ENCODE peak calls at places on chromosomes 5 and 9, in eight cellular contexts. Q is heart right ventricle; P is cardiac muscle cell; H is astrocyte; O is transverse colon; X is CD8-positive, alpha-beta memory T cell; W is CD4-positive, alpha-beta memory T cell; D is left ventricle myocardium inferior. E is an unnamed sample.

GRCh38 chr9:127817881-127818434 is 15.3 kb downstream of the FPGS start:
- DNase-seq in Q (no peak), H (no peak), O (no peak), D (no peak), W (no peak), X (no peak), P (no peak), E (no peak)

GRCh38 chr9:34375901-34376595 is 650 bp downstream of the MYORG start:
- DNase-seq in W (peak; percentile 52), H (peak; percentile 15), Q (peak; percentile 55), P (no peak), O (peak; percentile 77), D (peak; percentile 56), X (peak; percentile 40), E (peak; percentile 29)

GRCh38 chr5:83077662-83078261 is 415 bp downstream of the XRCC4 start:
- DNase-seq in D (no peak), O (peak; percentile 14), X (no peak), W (no peak), P (peak; percentile 46), Q (no peak), H (peak; percentile 41), E (no peak)

GRCh38 chr5:72599519-72600400 is 92.5 kb upstream of the ZNF366 start:
- DNase-seq in X (no peak), O (no peak), W (no peak), Q (no peak), H (peak; percentile 80), D (no peak), P (peak; percentile 34), E (no peak)

GRCh38 chr9:88300556-88300955 is 87.7 kb upstream of the SPIN1 start:
- DNase-seq in Q (no peak), P (no peak), X (no peak), W (no peak), D (no peak), O (no peak), H (no peak), E (no peak)

GRCh38 chr5:97726106-97726505 is 543.1 kb upstream of the RIOK2 start:
- DNase-seq in X (no peak), W (no peak), D (no peak), Q (no peak), O (no peak), P (no peak), H (no peak), E (no peak)

GRCh38 chr9:126117631-126118030 is 209.0 kb upstream of the MVB12B start:
- DNase-seq in D (no peak), H (no peak), O (no peak), W (no peak), X (no peak), Q (no peak), P (no peak), E (no peak)

GRCh38 chr5:79183617-79184016 is 52.3 kb upstream of the JMY start:
- DNase-seq in P (no peak), W (no peak), X (no peak), H (no peak), Q (no peak), D (no peak), O (no peak), E (no peak)

GRCh38 chr5:80151890-80152289 is 104.0 kb downstream of the SERINC5 start:
- DNase-seq in Q (no peak), P (no peak), D (no peak), H (no peak), W (no peak), O (no peak), X (no peak), E (no peak)

GRCh38 chr5:169803077-169803981 is 166.3 kb downstream of the DOCK2 start:
- DNase-seq in Q (peak; percentile 50), O (peak; percentile 9), W (no peak), H (peak; percentile 100), D (peak; percentile 65), P (peak; percentile 99), X (no peak), E (no peak)

GRCh38 chr5:178651046-178651810 is 24.4 kb upstream of the CLK4 start:
- DNase-seq in O (no peak), W (no peak), P (peak; percentile 62), Q (no peak), X (no peak), D (no peak), H (peak; percentile 67), E (no peak)

GRCh38 chr5:158224200-158224599 is 365.3 kb upstream of the CLINT1 start:
- DNase-seq in X (no peak), D (no peak), W (no peak), H (no peak), P (no peak), Q (no peak), O (no peak), E (no peak)
- H3K9me3 ChIP-seq in X (no peaks in the 10 kb centered on the region), D (no peaks in the 10 kb centered on the region), W (no peaks in the 10 kb centered on the region), H (no peaks in the 10 kb centered on the region), P (no peaks in the 10 kb centered on the region), Q (no peaks in the 10 kb centered on the region), O (no peaks in the 10 kb centered on the region), E (no peaks in the 10 kb centered on the region)

DNA sequence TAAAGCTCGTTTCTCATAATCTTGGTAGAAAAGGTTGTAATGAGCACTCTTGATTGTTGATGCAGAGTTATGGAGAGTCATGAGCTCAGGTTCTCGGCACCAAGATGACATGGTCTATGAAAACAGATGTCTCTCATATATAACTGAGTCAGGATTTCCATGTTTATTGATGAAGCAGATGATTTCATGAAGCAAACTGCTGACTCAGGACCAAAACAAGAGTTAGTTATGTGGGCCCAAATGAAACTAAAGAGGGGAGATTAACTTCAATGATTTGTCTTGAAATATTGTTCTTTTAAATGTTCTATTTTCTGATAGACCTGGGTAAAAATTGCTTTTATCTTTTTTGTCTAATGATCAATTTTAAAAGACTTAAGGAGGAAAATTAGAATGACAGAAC is 258.6 kb upstream of the CTNND2 start:
- DNase-seq in P (no peak), D (no peak), W (no peak), X (no peak), H (no peak), Q (no peak), O (no peak), E (no peak)
- H3K9me3 ChIP-seq in P (no peaks in the 10 kb centered on the region), D (peaks cover 26% of the 10 kb centered on the region), W (no peaks in the 10 kb centered on the region), X (no peaks in the 10 kb centered on the region), H (no peaks in the 10 kb centered on the region), Q (peaks cover 14% of the 10 kb centered on the region), O (no peaks in the 10 kb centered on the region), E (no peaks in the 10 kb centered on the region)

DNA sequence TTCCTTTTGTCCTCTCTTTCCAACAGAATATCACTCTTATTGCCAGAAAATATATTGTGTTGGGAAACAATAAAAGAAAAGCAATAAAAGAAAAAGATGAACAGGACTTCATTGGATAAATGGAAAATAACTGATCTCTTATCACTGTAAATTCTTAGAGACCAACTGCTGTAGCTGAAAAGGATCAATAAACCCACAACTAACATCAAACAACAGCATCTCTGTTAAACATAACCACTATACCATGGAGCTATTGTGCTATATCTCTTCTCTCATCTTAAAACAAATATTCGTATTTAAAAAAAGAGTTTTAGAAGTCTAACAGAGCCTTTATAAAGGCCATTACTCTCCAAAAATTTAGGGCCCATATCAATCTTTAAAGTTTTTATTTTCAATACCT is 502.4 kb downstream of the TMEM232 start:
- DNase-seq in O (no peak), D (no peak), P (no peak), Q (no peak), H (no peak), W (no peak), X (no peak), E (no peak)
- H3K9me3 ChIP-seq in O (peaks cover 10% of the 10 kb centered on the region), D (peaks cover 93% of the 10 kb centered on the region), P (no peaks in the 10 kb centered on the region), Q (peaks cover 70% of the 10 kb centered on the region), H (no peaks in the 10 kb centered on the region), W (peaks cover 3% of the 10 kb centered on the region), X (no peaks in the 10 kb centered on the region), E (no peaks in the 10 kb centered on the region)

DNA sequence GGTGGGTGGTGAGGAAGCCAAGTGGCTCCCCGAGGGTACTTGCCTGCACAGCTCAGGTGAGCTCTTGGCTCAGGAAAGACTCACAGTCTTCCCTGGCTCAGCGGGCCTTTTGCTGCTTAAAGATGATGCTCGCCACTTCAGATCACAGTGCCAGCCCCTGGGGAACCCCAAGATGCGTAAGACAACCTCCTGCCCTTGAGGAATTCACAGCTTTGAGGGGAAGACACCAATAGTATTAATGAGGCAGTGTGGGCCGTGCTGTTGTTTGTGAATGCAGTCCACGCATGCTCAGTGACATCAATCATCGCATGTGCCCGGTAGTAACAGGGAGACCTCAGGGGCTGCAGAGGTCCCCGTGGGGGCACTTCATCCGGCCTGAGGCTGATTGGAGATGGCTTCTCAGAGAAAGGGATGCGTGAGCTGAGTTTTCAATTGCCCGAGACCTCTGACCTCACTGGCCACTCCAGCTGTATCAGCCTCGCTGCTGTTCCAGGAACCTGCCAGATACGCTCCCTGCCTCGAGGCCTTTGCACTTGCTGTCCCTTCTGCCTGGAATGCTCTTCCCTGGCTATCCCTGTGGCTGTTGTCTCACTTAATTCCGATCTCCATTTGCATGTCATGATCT is 36.9 kb downstream of the ERGIC1 start:
- DNase-seq in H (no peak), Q (peak; percentile 51), D (no peak), X (no peak), P (no peak), O (no peak), W (no peak), E (no peak)
- H3K9me3 ChIP-seq in H (no peaks in the 10 kb centered on the region), Q (no peaks in the 10 kb centered on the region), D (no peaks in the 10 kb centered on the region), X (no peaks in the 10 kb centered on the region), P (no peaks in the 10 kb centered on the region), O (no peaks in the 10 kb centered on the region), W (no peaks in the 10 kb centered on the region), E (no peaks in the 10 kb centered on the region)

GRCh38 chr5:160770718-160771117 is 81.3 kb downstream of the ATP10B start:
- DNase-seq in Q (no peak), D (no peak), W (no peak), H (no peak), X (no peak), P (no peak), O (no peak), E (no peak)
- H3K9me3 ChIP-seq in Q (no peaks in the 10 kb centered on the region), D (no peaks in the 10 kb centered on the region), W (no peaks in the 10 kb centered on the region), H (no peaks in the 10 kb centered on the region), X (no peaks in the 10 kb centered on the region), P (no peaks in the 10 kb centered on the region), O (no peaks in the 10 kb centered on the region), E (no peaks in the 10 kb centered on the region)

DNA sequence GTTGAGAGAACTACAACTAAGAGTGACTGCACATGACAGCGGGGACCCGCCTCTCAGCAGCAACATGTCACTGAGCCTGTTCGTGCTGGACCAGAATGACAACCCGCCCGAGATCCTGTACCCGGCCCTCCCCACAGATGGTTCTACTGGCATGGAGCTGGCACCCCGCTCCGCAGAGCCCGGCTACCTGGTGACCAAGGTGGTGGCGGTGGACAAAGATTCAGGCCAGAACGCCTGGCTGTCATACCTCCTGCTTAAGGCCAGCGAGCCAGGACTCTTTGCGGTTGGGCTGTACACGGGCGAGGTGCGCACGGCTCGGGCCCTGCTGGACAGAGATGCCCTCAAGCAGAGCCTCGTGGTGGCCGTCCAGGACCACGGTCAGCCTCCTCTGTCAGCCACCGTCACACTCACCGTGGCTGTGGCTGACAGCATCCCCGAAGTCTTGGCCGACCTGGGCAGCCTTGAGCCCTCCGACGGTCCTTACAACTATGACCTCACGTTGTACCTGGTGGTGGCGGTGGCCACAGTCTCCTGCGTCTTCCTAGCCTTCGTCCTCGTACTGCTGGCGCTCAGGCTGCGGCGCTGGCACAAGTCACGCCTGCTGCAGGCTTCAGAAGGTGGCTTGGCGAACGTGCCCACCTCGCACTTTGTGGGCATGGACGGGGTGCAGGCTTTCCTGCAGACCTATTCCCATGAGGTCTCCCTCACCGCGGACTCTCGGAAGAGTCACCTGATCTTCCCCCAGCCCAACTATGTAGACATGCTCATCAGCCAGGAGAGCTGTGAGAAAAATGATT is 2.1 kb downstream of the PCDHGA7 start:
- DNase-seq in X (no peak), W (no peak), H (no peak), O (no peak), D (no peak), P (no peak), Q (no peak), E (no peak)
- H3K9me3 ChIP-seq in X (no peaks in the 10 kb centered on the region), W (peaks cover 3% of the 10 kb centered on the region), H (peaks cover 41% of the 10 kb centered on the region), O (peaks cover 84% of the 10 kb centered on the region), D (peaks cover 96% of the 10 kb centered on the region), P (no peaks in the 10 kb centered on the region), Q (peaks cover 95% of the 10 kb centered on the region), E (peaks cover 22% of the 10 kb centered on the region)